ENCODE peak calls at places on chromosomes 11 and 22, in nine cellular contexts. R is IMR-90, M is GM12878, D is heart left ventricle, B is transverse colon, S is HCT116, H is stomach, C is right lobe of liver, F is uterus. G is an unnamed sample.

GRCh38 chr11:72634472-72635095 is 39.6 kb downstream of the PDE2A start:
- DNase-seq in R (no peak), M (no peak), D (peak), B (no peak), S (no peak), H (no peak), C (peak), F (peak), G (no peak)

GRCh38 chr22:50581950-50582561 is 593 bp downstream of the CHKB start:
- DNase-seq in R (no peak), M (no peak), D (no peak), B (peak), S (no peak), H (no peak), C (no peak), F (no peak), G (no peak)

GRCh38 chr22:24428751-24429410 is 1.5 kb downstream of the ADORA2A start:
- DNase-seq in R (no peak), M (no peak), D (peak), B (no peak), S (no peak), H (no peak), C (peak), F (no peak), G (no peak)

GRCh38 chr11:113446112-113446511 is 29.1 kb downstream of the DRD2 start:
- DNase-seq in R (no peak), M (no peak), D (no peak), B (no peak), S (no peak), H (no peak), C (no peak), F (no peak), G (no peak)

GRCh38 chr11:23233075-23233474 is 372.8 kb upstream of the CCDC179 start:
- DNase-seq in R (peak), M (no peak), D (no peak), B (no peak), S (no peak), H (no peak), C (no peak), F (no peak), G (no peak)

GRCh38 chr11:94199367-94200130 is 70.9 kb downstream of the PANX1 start:
- DNase-seq in R (peak), M (no peak), D (no peak), B (no peak), S (no peak), H (no peak), C (no peak), F (no peak), G (no peak)

GRCh38 chr11:126118806-126119205 is 56.1 kb upstream of the CDON start:
- DNase-seq in R (no peak), M (no peak), D (no peak), B (no peak), S (no peak), H (no peak), C (no peak), F (no peak), G (no peak)

GRCh38 chr22:50481440-50482106 is at the start of gene ADM2:
- DNase-seq in R (no peak), M (no peak), D (peak), B (peak), S (no peak), H (peak), C (peak), F (no peak), G (no peak)

GRCh38 chr11:5596611-5597201 is at the start of gene TRIM6:
- DNase-seq in R (peak), M (no peak), D (peak), B (peak), S (no peak), H (peak), C (peak), F (peak), G (peak)

GRCh38 chr11:7890417-7891179 is 40.5 kb downstream of the OR10A6 start:
- DNase-seq in R (no peak), M (no peak), D (no peak), B (no peak), S (no peak), H (no peak), C (no peak), F (no peak), G (no peak)

GRCh38 chr11:66543263-66544107 is 2.4 kb downstream of the ZDHHC24 start:
- DNase-seq in R (peak), M (peak), D (no peak), B (peak), S (no peak), H (peak), C (peak), F (peak), G (no peak)

GRCh38 chr11:94457118-94458029 is 36.3 kb downstream of the MRE11 start:
- DNase-seq in R (peak), M (no peak), D (no peak), B (no peak), S (no peak), H (no peak), C (no peak), F (no peak), G (no peak)

GRCh38 chr11:130168105-130168504 is 8.5 kb downstream of the ST14 start:
- DNase-seq in R (peak), M (no peak), D (no peak), B (peak), S (no peak), H (no peak), C (no peak), F (no peak), G (no peak)

GRCh38 chr11:88059326-88059725 is 115.9 kb downstream of the RAB38 start:
- DNase-seq in R (no peak), M (no peak), D (no peak), B (no peak), S (no peak), H (no peak), C (no peak), F (no peak), G (no peak)

GRCh38 chr11:118117790-118118601 is 31.2 kb upstream of the SMIM35 start:
- DNase-seq in R (no peak), M (no peak), D (no peak), B (no peak), S (no peak), H (no peak), C (no peak), F (no peak), G (no peak)

GRCh38 chr11:120883404-120884135 is 140.3 kb upstream of the TBCEL start:
- DNase-seq in R (peak), M (no peak), D (peak), B (no peak), S (no peak), H (no peak), C (peak), F (peak), G (no peak)

GRCh38 chr11:132234878-132235277 is 864.5 kb downstream of the NTM start:
- DNase-seq in R (peak), M (no peak), D (no peak), B (no peak), S (no peak), H (no peak), C (no peak), F (no peak), G (no peak)

GRCh38 chr11:69909561-69910518 is 90.6 kb upstream of the FGF3 start:
- DNase-seq in R (no peak), M (no peak), D (peak), B (no peak), S (no peak), H (no peak), C (peak), F (no peak), G (no peak)

GRCh38 chr11:107354780-107355179 is 102.8 kb downstream of the CWF19L2 start:
- DNase-seq in R (no peak), M (no peak), D (no peak), B (no peak), S (no peak), H (no peak), C (no peak), F (no peak), G (no peak)

GRCh38 chr11:85913486-85913885 is 58.3 kb downstream of the CCDC83 start:
- DNase-seq in R (no peak), M (no peak), D (no peak), B (no peak), S (no peak), H (no peak), C (no peak), F (no peak), G (no peak)

GRCh38 chr11:47915407-47916137 is 64.8 kb upstream of the PTPRJ start:
- DNase-seq in R (no peak), M (no peak), D (no peak), B (peak), S (no peak), H (no peak), C (no peak), F (peak), G (no peak)

GRCh38 chr11:47918882-47919495 is 61.4 kb upstream of the PTPRJ start:
- DNase-seq in R (peak), M (no peak), D (no peak), B (no peak), S (no peak), H (no peak), C (no peak), F (no peak), G (peak)

GRCh38 chr11:47916361-47916841 is 64.0 kb upstream of the PTPRJ start:
- DNase-seq in R (no peak), M (no peak), D (peak), B (no peak), S (no peak), H (peak), C (no peak), F (peak), G (no peak)

GRCh38 chr11:47918370-47918690 is 62.0 kb upstream of the PTPRJ start:
- DNase-seq in R (no peak), M (no peak), D (no peak), B (no peak), S (no peak), H (no peak), C (no peak), F (no peak), G (no peak)

GRCh38 chr11:47917643-47918369 is 62.6 kb upstream of the PTPRJ start:
- DNase-seq in R (peak), M (no peak), D (peak), B (peak), S (peak), H (peak), C (peak), F (peak), G (peak)
- TF ChIP-seq POLR2A in R (no peak), M (no peak), D (no peak), B (no peak), S (no peak), H (no peak), C (no peak), F (no peak), G (peak)

GRCh38 chr22:37641251-37641949 is 1.9 kb downstream of the SH3BP1 start:
- DNase-seq in R (no peak), M (no peak), D (no peak), B (peak), S (no peak), H (no peak), C (peak), F (no peak), G (no peak)

GRCh38 chr22:37640591-37641250 is 1.3 kb downstream of the SH3BP1 start:
- DNase-seq in R (no peak), M (no peak), D (no peak), B (peak), S (no peak), H (no peak), C (peak), F (no peak), G (no peak)

GRCh38 chr22:37638351-37639069 is 959 bp upstream of the SH3BP1 start:
- DNase-seq in R (no peak), M (no peak), D (no peak), B (peak), S (no peak), H (peak), C (no peak), F (no peak), G (no peak)

GRCh38 chr22:37639771-37640590 is 512 bp downstream of the SH3BP1 start:
- DNase-seq in R (no peak), M (no peak), D (no peak), B (peak), S (no peak), H (no peak), C (peak), F (no peak), G (no peak)

GRCh38 chr22:37639070-37639760 is at the start of gene SH3BP1:
- DNase-seq in R (no peak), M (no peak), D (peak), B (peak), S (no peak), H (peak), C (peak), F (peak), G (no peak)
- TF ChIP-seq POLR2A in R (no peak), M (peak), D (no peak), B (peak), S (no peak), H (no peak), C (no peak), F (peak), G (no peak)

GRCh38 chr22:37187891-37188761 is at the start of gene C1QTNF6:
- DNase-seq in R (peak), M (no peak), D (peak), B (no peak), S (no peak), H (peak), C (peak), F (peak), G (no peak)
- TF ChIP-seq POLR2A in R (no peak), M (no peak), D (no peak), B (peak), S (no peak), H (no peak), C (no peak), F (no peak), G (no peak)

GRCh38 chr22:36252754-36253522 is at the start of gene APOL1:
- DNase-seq in R (peak), M (peak), D (no peak), B (peak), S (no peak), H (peak), C (peak), F (peak), G (peak)
- TF ChIP-seq POLR2A in R (no peak), M (peak), D (no peak), B (peak), S (no peak), H (no peak), C (peak), F (peak), G (peak)

GRCh38 chr22:42992886-42993479 is 22.0 kb downstream of the PACSIN2 start:
- DNase-seq in R (no peak), M (no peak), D (no peak), B (no peak), S (no peak), H (peak), C (no peak), F (no peak), G (no peak)

GRCh38 chr22:42993651-42994275 is 21.2 kb downstream of the PACSIN2 start:
- DNase-seq in R (peak), M (no peak), D (no peak), B (no peak), S (no peak), H (peak), C (no peak), F (no peak), G (no peak)

GRCh38 chr22:42994276-42994916 is 20.6 kb downstream of the PACSIN2 start:
- DNase-seq in R (no peak), M (no peak), D (no peak), B (peak), S (no peak), H (peak), C (no peak), F (no peak), G (no peak)

GRCh38 chr22:42996646-42997365 is 18.1 kb downstream of the PACSIN2 start:
- DNase-seq in R (no peak), M (no peak), D (no peak), B (no peak), S (no peak), H (no peak), C (no peak), F (no peak), G (no peak)

GRCh38 chr22:42994917-42995562 is 19.9 kb downstream of the PACSIN2 start:
- DNase-seq in R (peak), M (peak), D (no peak), B (peak), S (no peak), H (peak), C (no peak), F (peak), G (no peak)
- TF ChIP-seq POLR2A in R (peak), M (no peak), D (no peak), B (peak), S (no peak), H (no peak), C (peak), F (peak), G (no peak)

GRCh38 chr11:65128182-65129145 is 5.9 kb downstream of the SYVN1 start:
- DNase-seq in R (no peak), M (no peak), D (no peak), B (no peak), S (no peak), H (no peak), C (no peak), F (no peak), G (no peak)
- TF ChIP-seq POLR2A in R (no peak), M (peak), D (no peak), B (no peak), S (no peak), H (no peak), C (no peak), F (no peak), G (no peak)